ENCODE peak calls at places on chromosomes 16 and 17, in four cellular contexts. P is AML-193, F is fibroblast of pulmonary artery, D is H4. Q is an unnamed sample.

GRCh38 chr16:87897563-87898505 is 28.5 kb upstream of the SLC7A5 start:
- DNase-seq in F (no peak), D (no peak), P (no peak), Q (no peak)

GRCh38 chr16:3065069-3065741 is at the start of gene IL32:
- DNase-seq in D (peak), P (no peak), F (peak), Q (no peak)

GRCh38 chr16:49345829-49346228 is 27.8 kb upstream of the C16orf78 start:
- DNase-seq in P (no peak), F (no peak), D (no peak), Q (no peak)

GRCh38 chr17:36591434-36592315 is at the start of gene DHRS11:
- DNase-seq in F (peak), D (peak), P (peak), Q (peak)

GRCh38 chr16:5033256-5034166 is at the start of gene NAGPA:
- DNase-seq in F (peak), P (peak), D (peak), Q (peak)

GRCh38 chr16:88352261-88353200 is 30.2 kb upstream of the ZNF469 start:
- DNase-seq in P (no peak), D (no peak), F (no peak), Q (no peak)

GRCh38 chr17:76370261-76370993 is 14.0 kb upstream of the SPHK1 start:
- DNase-seq in F (peak), D (peak), P (peak), Q (no peak)

GRCh38 chr16:73956592-73957495 is 339.8 kb upstream of the PSMD7 start:
- DNase-seq in F (peak), D (peak), P (peak), Q (peak)

GRCh38 chr17:50129303-50129945 is 536 bp downstream of the SAMD14 start:
- DNase-seq in P (no peak), F (peak), D (peak), Q (no peak)

Q was measured in KG1.